ENCODE peak calls at places on chromosome 21, in ten cellular contexts. One of them, this sample, is unnamed.
A peak's percentile ranks its signal among the peaks of the same experiment; 100 is the strongest.

GRCh38 chr21:28482657-28483056 is 510.0 kb downstream of the LTN1 start:
- DNase-seq in lower leg skin: no peak
- DNase-seq in WERI-Rb-1: no peak
- DNase-seq in BJ: no peak
- DNase-seq in thoracic aorta: no peak
- DNase-seq in HCT116: no peak
- DNase-seq in endodermal cell: no peak
- DNase-seq in Caco-2: no peak
- DNase-seq in mesendoderm: no peak
- DNase-seq in fibroblast of lung: no peak
- DNase-seq in this sample: no peak

GRCh38 chr21:34688145-34688544 is 19.4 kb downstream of the CLIC6 start:
- DNase-seq in lower leg skin: no peak
- DNase-seq in HCT116: peak; percentile 15
- DNase-seq in mesendoderm: no peak
- DNase-seq in BJ: no peak
- DNase-seq in Caco-2: no peak
- DNase-seq in endodermal cell: no peak
- DNase-seq in WERI-Rb-1: no peak
- DNase-seq in thoracic aorta: no peak
- DNase-seq in fibroblast of lung: no peak
- DNase-seq in this sample: no peak

GRCh38 chr21:44010429-44010828 is 1.7 kb upstream of the TRAPPC10 start:
- DNase-seq in mesendoderm: peak; percentile 58
- DNase-seq in fibroblast of lung: no peak
- DNase-seq in HCT116: no peak
- DNase-seq in lower leg skin: no peak
- DNase-seq in WERI-Rb-1: peak; percentile 89
- DNase-seq in thoracic aorta: no peak
- DNase-seq in Caco-2: no peak
- DNase-seq in endodermal cell: peak; percentile 79
- DNase-seq in BJ: no peak
- DNase-seq in this sample: peak; percentile 60

GRCh38 chr21:34141373-34141772 is 68.0 kb downstream of the MRPS6 start:
- DNase-seq in WERI-Rb-1: no peak
- DNase-seq in endodermal cell: no peak
- DNase-seq in BJ: no peak
- DNase-seq in lower leg skin: no peak
- DNase-seq in mesendoderm: no peak
- DNase-seq in fibroblast of lung: no peak
- DNase-seq in thoracic aorta: no peak
- DNase-seq in Caco-2: no peak
- DNase-seq in HCT116: no peak
- DNase-seq in this sample: no peak

GRCh38 chr21:44749759-44750674 is 38.6 kb upstream of the TSPEAR start:
- DNase-seq in endodermal cell: no peak
- DNase-seq in thoracic aorta: no peak
- DNase-seq in fibroblast of lung: no peak
- DNase-seq in mesendoderm: no peak
- DNase-seq in HCT116: no peak
- DNase-seq in WERI-Rb-1: no peak
- DNase-seq in BJ: no peak
- DNase-seq in Caco-2: no peak
- DNase-seq in lower leg skin: no peak
- DNase-seq in this sample: peak; percentile 62

GRCh38 chr21:41069305-41069642 is 98.7 kb upstream of the BACE2 start:
- DNase-seq in lower leg skin: no peak
- DNase-seq in Caco-2: no peak
- DNase-seq in mesendoderm: no peak
- DNase-seq in HCT116: no peak
- DNase-seq in thoracic aorta: no peak
- DNase-seq in endodermal cell: no peak
- DNase-seq in WERI-Rb-1: no peak
- DNase-seq in fibroblast of lung: no peak
- DNase-seq in BJ: no peak
- DNase-seq in this sample: no peak

GRCh38 chr21:15443740-15444117 is 286.1 kb upstream of the USP25 start:
- DNase-seq in BJ: no peak
- DNase-seq in mesendoderm: no peak
- DNase-seq in Caco-2: no peak
- DNase-seq in lower leg skin: no peak
- DNase-seq in thoracic aorta: no peak
- DNase-seq in endodermal cell: no peak
- DNase-seq in HCT116: no peak
- DNase-seq in WERI-Rb-1: no peak
- DNase-seq in fibroblast of lung: no peak
- DNase-seq in this sample: no peak

GRCh38 chr21:45465105-45465504 is 60.1 kb downstream of the COL18A1 start:
- DNase-seq in WERI-Rb-1: no peak
- DNase-seq in Caco-2: no peak
- DNase-seq in HCT116: no peak
- DNase-seq in mesendoderm: no peak
- DNase-seq in endodermal cell: no peak
- DNase-seq in thoracic aorta: no peak
- DNase-seq in BJ: no peak
- DNase-seq in fibroblast of lung: no peak
- DNase-seq in lower leg skin: no peak
- DNase-seq in this sample: no peak

GRCh38 chr21:37939251-37939650 is 23.0 kb upstream of the KCNJ6 start:
- DNase-seq in lower leg skin: no peak
- DNase-seq in endodermal cell: no peak
- DNase-seq in thoracic aorta: no peak
- DNase-seq in Caco-2: no peak
- DNase-seq in fibroblast of lung: no peak
- DNase-seq in mesendoderm: no peak
- DNase-seq in BJ: no peak
- DNase-seq in HCT116: no peak
- DNase-seq in WERI-Rb-1: no peak
- DNase-seq in this sample: no peak

GRCh38 chr21:24428539-24429186 is 1178.6 kb downstream of the MRPL39 start:
- DNase-seq in Caco-2: no peak
- DNase-seq in HCT116: no peak
- DNase-seq in BJ: no peak
- DNase-seq in endodermal cell: no peak
- DNase-seq in fibroblast of lung: no peak
- DNase-seq in thoracic aorta: no peak
- DNase-seq in mesendoderm: no peak
- DNase-seq in lower leg skin: no peak
- DNase-seq in WERI-Rb-1: no peak
- DNase-seq in this sample: no peak

GRCh38 chr21:16767201-16767600 is 745.6 kb upstream of the CXADR start:
- DNase-seq in lower leg skin: no peak
- DNase-seq in mesendoderm: no peak
- DNase-seq in HCT116: no peak
- DNase-seq in fibroblast of lung: no peak
- DNase-seq in WERI-Rb-1: no peak
- DNase-seq in thoracic aorta: no peak
- DNase-seq in Caco-2: no peak
- DNase-seq in BJ: no peak
- DNase-seq in endodermal cell: no peak
- DNase-seq in this sample: no peak

GRCh38 chr21:44817914-44818635 is at the start of gene SUMO3:
- DNase-seq in thoracic aorta: no peak
- DNase-seq in endodermal cell: peak; percentile 91
- DNase-seq in WERI-Rb-1: peak; percentile 62
- DNase-seq in BJ: no peak
- DNase-seq in lower leg skin: peak; percentile 96
- DNase-seq in HCT116: no peak
- DNase-seq in Caco-2: peak; percentile 91
- DNase-seq in fibroblast of lung: peak; percentile 72
- DNase-seq in mesendoderm: peak; percentile 84
- DNase-seq in this sample: peak; percentile 98

GRCh38 chr21:42467613-42467983 is 28.4 kb downstream of the RSPH1 start:
- DNase-seq in thoracic aorta: no peak
- DNase-seq in BJ: no peak
- DNase-seq in fibroblast of lung: no peak
- DNase-seq in mesendoderm: no peak
- DNase-seq in WERI-Rb-1: no peak
- DNase-seq in Caco-2: no peak
- DNase-seq in endodermal cell: no peak
- DNase-seq in lower leg skin: no peak
- DNase-seq in HCT116: no peak
- DNase-seq in this sample: no peak
- H3K4me3 ChIP-seq in thoracic aorta: no peak overlapping the region
- H3K4me3 ChIP-seq in BJ: no peak overlapping the region
- H3K4me3 ChIP-seq in fibroblast of lung: no peak overlapping the region
- H3K4me3 ChIP-seq in mesendoderm: no peak overlapping the region
- H3K4me3 ChIP-seq in WERI-Rb-1: no peak overlapping the region
- H3K4me3 ChIP-seq in Caco-2: no peak overlapping the region
- H3K4me3 ChIP-seq in endodermal cell: no peak overlapping the region
- H3K4me3 ChIP-seq in lower leg skin: no peak overlapping the region
- H3K4me3 ChIP-seq in HCT116: no peak overlapping the region
- H3K4me3 ChIP-seq in this sample: no peak overlapping the region

DNA sequence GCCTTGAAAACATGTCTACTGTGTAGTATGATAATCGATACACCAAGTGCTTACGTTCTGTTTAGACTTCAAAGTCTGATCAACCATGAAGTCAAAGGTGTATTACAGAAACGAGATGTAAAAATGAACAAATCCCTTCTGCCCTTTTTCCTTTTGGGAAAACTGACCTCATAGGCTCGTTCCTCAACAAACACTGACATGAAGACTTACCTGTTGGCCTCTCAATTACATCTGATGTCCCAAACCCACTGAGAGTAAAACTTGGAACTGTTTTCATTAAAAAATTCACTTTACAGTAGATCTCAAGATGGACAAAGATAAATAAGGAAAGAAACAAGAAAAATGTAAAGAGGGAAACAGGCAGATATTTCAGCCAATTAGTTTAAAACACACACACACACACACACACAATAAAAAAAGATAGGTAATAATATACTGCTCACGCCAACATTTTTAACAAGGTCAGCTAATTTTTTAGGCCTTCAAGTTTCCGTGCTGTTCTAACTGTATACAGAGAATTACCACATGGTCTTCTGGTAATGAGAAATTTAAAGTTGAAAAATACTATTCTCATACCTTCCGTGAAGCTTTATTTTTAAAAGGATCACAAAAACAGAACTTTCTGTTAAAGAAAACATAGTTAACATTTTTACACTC is 2.1 kb downstream of the HMGN1 start:
- DNase-seq in WERI-Rb-1: no peak
- DNase-seq in BJ: no peak
- DNase-seq in HCT116: no peak
- DNase-seq in endodermal cell: no peak
- DNase-seq in lower leg skin: no peak
- DNase-seq in fibroblast of lung: no peak
- DNase-seq in Caco-2: no peak
- DNase-seq in thoracic aorta: no peak
- DNase-seq in mesendoderm: no peak
- DNase-seq in this sample: no peak
- H3K4me3 ChIP-seq in WERI-Rb-1: peak overlapping the region; percentile 100
- H3K4me3 ChIP-seq in BJ: peak overlapping the region; percentile 1
- H3K4me3 ChIP-seq in HCT116: no peak overlapping the region
- H3K4me3 ChIP-seq in endodermal cell: peak overlapping the region; percentile 96
- H3K4me3 ChIP-seq in lower leg skin: no peak overlapping the region
- H3K4me3 ChIP-seq in fibroblast of lung: peak overlapping the region; percentile 98
- H3K4me3 ChIP-seq in Caco-2: peak overlapping the region; percentile 1
- H3K4me3 ChIP-seq in thoracic aorta: no peak overlapping the region
- H3K4me3 ChIP-seq in mesendoderm: peak overlapping the region; percentile 2
- H3K4me3 ChIP-seq in this sample: no peak overlapping the region

DNA sequence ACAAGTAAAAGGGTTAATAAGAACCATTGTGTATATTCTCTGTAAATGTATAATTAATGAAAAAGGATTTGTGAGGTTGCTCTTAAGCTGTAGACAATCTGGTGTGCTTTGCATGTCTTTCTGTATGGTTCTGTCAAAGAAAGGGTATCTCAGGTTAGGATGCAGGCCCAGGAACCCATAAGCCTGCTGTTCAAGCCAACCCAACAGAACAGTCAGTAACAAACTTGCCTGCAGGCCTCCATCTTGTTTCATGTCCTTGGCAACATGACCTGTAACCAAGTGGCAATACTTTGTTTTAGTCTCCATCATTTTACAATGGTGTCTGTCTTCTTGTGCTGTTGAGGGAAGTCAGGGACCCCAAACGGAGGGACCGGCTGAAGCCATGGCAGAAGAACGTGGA is 29.2 kb downstream of the CBR1 start:
- DNase-seq in thoracic aorta: no peak
- DNase-seq in mesendoderm: no peak
- DNase-seq in fibroblast of lung: no peak
- DNase-seq in WERI-Rb-1: peak; percentile 85
- DNase-seq in endodermal cell: no peak
- DNase-seq in Caco-2: no peak
- DNase-seq in HCT116: no peak
- DNase-seq in BJ: no peak
- DNase-seq in lower leg skin: no peak
- DNase-seq in this sample: no peak
- H3K4me3 ChIP-seq in thoracic aorta: no peak overlapping the region
- H3K4me3 ChIP-seq in mesendoderm: no peak overlapping the region
- H3K4me3 ChIP-seq in fibroblast of lung: no peak overlapping the region
- H3K4me3 ChIP-seq in WERI-Rb-1: peak overlapping the region; percentile 5
- H3K4me3 ChIP-seq in endodermal cell: no peak overlapping the region
- H3K4me3 ChIP-seq in Caco-2: no peak overlapping the region
- H3K4me3 ChIP-seq in HCT116: no peak overlapping the region
- H3K4me3 ChIP-seq in BJ: no peak overlapping the region
- H3K4me3 ChIP-seq in lower leg skin: no peak overlapping the region
- H3K4me3 ChIP-seq in this sample: no peak overlapping the region

GRCh38 chr21:30216041-30216723 is at the start of gene CLDN8:
- DNase-seq in HCT116: no peak
- DNase-seq in fibroblast of lung: no peak
- DNase-seq in thoracic aorta: no peak
- DNase-seq in Caco-2: peak; percentile 6
- DNase-seq in endodermal cell: no peak
- DNase-seq in lower leg skin: no peak
- DNase-seq in WERI-Rb-1: no peak
- DNase-seq in BJ: no peak
- DNase-seq in mesendoderm: no peak
- DNase-seq in this sample: no peak
- H3K4me3 ChIP-seq in HCT116: no peak within 1 kb of the TSS
- H3K4me3 ChIP-seq in fibroblast of lung: no peak within 1 kb of the TSS
- H3K4me3 ChIP-seq in thoracic aorta: no peak within 1 kb of the TSS
- H3K4me3 ChIP-seq in Caco-2: no peak within 1 kb of the TSS
- H3K4me3 ChIP-seq in endodermal cell: no peak within 1 kb of the TSS
- H3K4me3 ChIP-seq in lower leg skin: no peak within 1 kb of the TSS
- H3K4me3 ChIP-seq in WERI-Rb-1: no peak within 1 kb of the TSS
- H3K4me3 ChIP-seq in BJ: no peak within 1 kb of the TSS
- H3K4me3 ChIP-seq in mesendoderm: no peak within 1 kb of the TSS
- H3K4me3 ChIP-seq in this sample: no peak within 1 kb of the TSS

This sample was measured in H7.